ENCODE peak calls at places on chromosomes 4 and X, in five cellular contexts. One of them, this sample, is unnamed.

GRCh38 chrX:120485562-120486520 is 16.7 kb upstream of the LAMP2 start:
- DNase-seq in glutamatergic neuron: peak
- DNase-seq in colonic mucosa: peak
- DNase-seq in activated B cell treated with CpG ODN at 0.5 μM for 24 hours: peak
- DNase-seq in lower leg skin: peak
- DNase-seq in this sample: peak

GRCh38 chr4:8269535-8270417 is at the start of gene HTRA3:
- DNase-seq in glutamatergic neuron: no peak
- DNase-seq in lower leg skin: no peak
- DNase-seq in colonic mucosa: no peak
- DNase-seq in activated B cell treated with CpG ODN at 0.5 μM for 24 hours: no peak
- DNase-seq in this sample: peak

GRCh38 chr4:41537267-41537890 is 578 bp upstream of the LIMCH1 start:
- DNase-seq in colonic mucosa: no peak
- DNase-seq in lower leg skin: no peak
- DNase-seq in glutamatergic neuron: no peak
- DNase-seq in activated B cell treated with CpG ODN at 0.5 μM for 24 hours: no peak
- DNase-seq in this sample: no peak

GRCh38 chrX:114599903-114600302 is 16.0 kb downstream of the HTR2C start:
- DNase-seq in activated B cell treated with CpG ODN at 0.5 μM for 24 hours: no peak
- DNase-seq in colonic mucosa: no peak
- DNase-seq in glutamatergic neuron: no peak
- DNase-seq in lower leg skin: no peak
- DNase-seq in this sample: no peak

GRCh38 chrX:42751573-42751972 is 26.4 kb downstream of the PPP1R2C start:
- DNase-seq in lower leg skin: no peak
- DNase-seq in activated B cell treated with CpG ODN at 0.5 μM for 24 hours: no peak
- DNase-seq in colonic mucosa: no peak
- DNase-seq in glutamatergic neuron: no peak
- DNase-seq in this sample: no peak

GRCh38 chrX:74349387-74349786 is 45.4 kb downstream of the ZCCHC13 start:
- DNase-seq in colonic mucosa: no peak
- DNase-seq in activated B cell treated with CpG ODN at 0.5 μM for 24 hours: no peak
- DNase-seq in glutamatergic neuron: no peak
- DNase-seq in lower leg skin: no peak
- DNase-seq in this sample: no peak

GRCh38 chrX:77447339-77448149 is at the start of gene FGF16:
- DNase-seq in colonic mucosa: no peak
- DNase-seq in glutamatergic neuron: peak
- DNase-seq in activated B cell treated with CpG ODN at 0.5 μM for 24 hours: no peak
- DNase-seq in lower leg skin: no peak
- DNase-seq in this sample: no peak

GRCh38 chr4:75831856-75832405 is 70.3 kb downstream of the PPEF2 start:
- DNase-seq in activated B cell treated with CpG ODN at 0.5 μM for 24 hours: no peak
- DNase-seq in glutamatergic neuron: no peak
- DNase-seq in colonic mucosa: peak
- DNase-seq in lower leg skin: no peak
- DNase-seq in this sample: no peak

GRCh38 chrX:69615323-69615722 is 590 bp upstream of the EDA start:
- DNase-seq in lower leg skin: no peak
- DNase-seq in glutamatergic neuron: no peak
- DNase-seq in activated B cell treated with CpG ODN at 0.5 μM for 24 hours: no peak
- DNase-seq in colonic mucosa: peak
- DNase-seq in this sample: no peak

GRCh38 chr4:56104188-56104587 is 155.4 kb downstream of the CEP135 start:
- DNase-seq in activated B cell treated with CpG ODN at 0.5 μM for 24 hours: no peak
- DNase-seq in glutamatergic neuron: no peak
- DNase-seq in colonic mucosa: no peak
- DNase-seq in lower leg skin: no peak
- DNase-seq in this sample: no peak

GRCh38 chr4:38255572-38255971 is 295.4 kb downstream of the PTTG2 start:
- DNase-seq in colonic mucosa: no peak
- DNase-seq in glutamatergic neuron: no peak
- DNase-seq in lower leg skin: no peak
- DNase-seq in activated B cell treated with CpG ODN at 0.5 μM for 24 hours: no peak
- DNase-seq in this sample: no peak

GRCh38 chrX:13899607-13900006 is 82.7 kb upstream of the GPM6B start:
- DNase-seq in glutamatergic neuron: no peak
- DNase-seq in activated B cell treated with CpG ODN at 0.5 μM for 24 hours: no peak
- DNase-seq in lower leg skin: peak
- DNase-seq in colonic mucosa: no peak
- DNase-seq in this sample: no peak

GRCh38 chr4:81491943-81492342 is 20.2 kb upstream of the RASGEF1B start:
- DNase-seq in lower leg skin: no peak
- DNase-seq in glutamatergic neuron: no peak
- DNase-seq in activated B cell treated with CpG ODN at 0.5 μM for 24 hours: no peak
- DNase-seq in colonic mucosa: no peak
- DNase-seq in this sample: no peak

GRCh38 chrX:93422693-93423092 is 250.7 kb downstream of the NAP1L3 start:
- DNase-seq in glutamatergic neuron: no peak
- DNase-seq in lower leg skin: no peak
- DNase-seq in activated B cell treated with CpG ODN at 0.5 μM for 24 hours: no peak
- DNase-seq in colonic mucosa: peak
- DNase-seq in this sample: peak

GRCh38 chr4:78056265-78057129 is 626 bp upstream of the FRAS1 start:
- DNase-seq in activated B cell treated with CpG ODN at 0.5 μM for 24 hours: peak
- DNase-seq in lower leg skin: peak
- DNase-seq in glutamatergic neuron: peak
- DNase-seq in colonic mucosa: peak
- DNase-seq in this sample: peak

GRCh38 chr4:5199142-5199541 is 147.9 kb downstream of the STK32B start:
- DNase-seq in colonic mucosa: no peak
- DNase-seq in glutamatergic neuron: no peak
- DNase-seq in lower leg skin: no peak
- DNase-seq in activated B cell treated with CpG ODN at 0.5 μM for 24 hours: no peak
- DNase-seq in this sample: no peak

GRCh38 chr4:87219648-87220093 is 747 bp downstream of the KLHL8 start:
- DNase-seq in glutamatergic neuron: peak
- DNase-seq in activated B cell treated with CpG ODN at 0.5 μM for 24 hours: peak
- DNase-seq in lower leg skin: no peak
- DNase-seq in colonic mucosa: peak
- DNase-seq in this sample: peak

GRCh38 chrX:499870-500364 is 113.2 kb upstream of the PPP2R3B start:
- DNase-seq in glutamatergic neuron: peak
- DNase-seq in activated B cell treated with CpG ODN at 0.5 μM for 24 hours: no peak
- DNase-seq in lower leg skin: no peak
- DNase-seq in colonic mucosa: no peak
- DNase-seq in this sample: no peak

GRCh38 chrX:46574337-46574940 is 874 bp downstream of the CHST7 start:
- DNase-seq in activated B cell treated with CpG ODN at 0.5 μM for 24 hours: no peak
- DNase-seq in glutamatergic neuron: peak
- DNase-seq in colonic mucosa: no peak
- DNase-seq in lower leg skin: no peak
- DNase-seq in this sample: peak

GRCh38 chrX:103524747-103525146 is 5.5 kb upstream of the RAB40A start:
- DNase-seq in lower leg skin: no peak
- DNase-seq in glutamatergic neuron: no peak
- DNase-seq in activated B cell treated with CpG ODN at 0.5 μM for 24 hours: no peak
- DNase-seq in colonic mucosa: no peak
- DNase-seq in this sample: no peak

GRCh38 chr4:20356565-20356964 is 104.9 kb downstream of the SLIT2 start:
- DNase-seq in glutamatergic neuron: peak
- DNase-seq in colonic mucosa: no peak
- DNase-seq in lower leg skin: no peak
- DNase-seq in activated B cell treated with CpG ODN at 0.5 μM for 24 hours: no peak
- DNase-seq in this sample: no peak

GRCh38 chrX:67585401-67585800 is 41.6 kb downstream of the AR start:
- DNase-seq in glutamatergic neuron: no peak
- DNase-seq in lower leg skin: no peak
- DNase-seq in colonic mucosa: no peak
- DNase-seq in activated B cell treated with CpG ODN at 0.5 μM for 24 hours: no peak
- DNase-seq in this sample: no peak

GRCh38 chr4:84940960-84941359 is 25.5 kb downstream of the WDFY3 start:
- DNase-seq in lower leg skin: no peak
- DNase-seq in colonic mucosa: no peak
- DNase-seq in glutamatergic neuron: no peak
- DNase-seq in activated B cell treated with CpG ODN at 0.5 μM for 24 hours: no peak
- DNase-seq in this sample: no peak

GRCh38 chrX:80335062-80335830 is 85.0 kb upstream of the TENT5D start:
- DNase-seq in glutamatergic neuron: peak
- DNase-seq in activated B cell treated with CpG ODN at 0.5 μM for 24 hours: no peak
- DNase-seq in colonic mucosa: peak
- DNase-seq in lower leg skin: peak
- DNase-seq in this sample: no peak

GRCh38 chrX:115679460-115679859 is 118.5 kb downstream of the PLS3 start:
- DNase-seq in colonic mucosa: no peak
- DNase-seq in glutamatergic neuron: no peak
- DNase-seq in activated B cell treated with CpG ODN at 0.5 μM for 24 hours: no peak
- DNase-seq in lower leg skin: no peak
- DNase-seq in this sample: no peak

GRCh38 chr4:30718021-30718888 is 1.9 kb upstream of the PCDH7 start:
- DNase-seq in lower leg skin: no peak
- DNase-seq in glutamatergic neuron: peak
- DNase-seq in colonic mucosa: peak
- DNase-seq in activated B cell treated with CpG ODN at 0.5 μM for 24 hours: no peak
- DNase-seq in this sample: peak

GRCh38 chr4:37685211-37685725 is 908 bp downstream of the RELL1 start:
- DNase-seq in lower leg skin: no peak
- DNase-seq in activated B cell treated with CpG ODN at 0.5 μM for 24 hours: no peak
- DNase-seq in colonic mucosa: no peak
- DNase-seq in glutamatergic neuron: no peak
- DNase-seq in this sample: no peak

GRCh38 chrX:123771449-123772064 is 38.7 kb upstream of the THOC2 start:
- DNase-seq in colonic mucosa: no peak
- DNase-seq in activated B cell treated with CpG ODN at 0.5 μM for 24 hours: no peak
- DNase-seq in lower leg skin: no peak
- DNase-seq in glutamatergic neuron: no peak
- DNase-seq in this sample: no peak

GRCh38 chrX:13078739-13079444 is 34.5 kb upstream of the FAM9C start:
- DNase-seq in activated B cell treated with CpG ODN at 0.5 μM for 24 hours: no peak
- DNase-seq in glutamatergic neuron: no peak
- DNase-seq in lower leg skin: no peak
- DNase-seq in colonic mucosa: peak
- DNase-seq in this sample: no peak

GRCh38 chr4:142202404-142203332 is 566.3 kb downstream of the IL15 start:
- DNase-seq in lower leg skin: no peak
- DNase-seq in activated B cell treated with CpG ODN at 0.5 μM for 24 hours: no peak
- DNase-seq in colonic mucosa: no peak
- DNase-seq in glutamatergic neuron: no peak
- DNase-seq in this sample: no peak

GRCh38 chrX:12871181-12871580 is 4.3 kb downstream of the TLR7 start:
- DNase-seq in lower leg skin: no peak
- DNase-seq in glutamatergic neuron: no peak
- DNase-seq in activated B cell treated with CpG ODN at 0.5 μM for 24 hours: no peak
- DNase-seq in colonic mucosa: no peak
- DNase-seq in this sample: no peak

GRCh38 chrX:155215443-155216178 is 649 bp upstream of the VBP1 start:
- DNase-seq in colonic mucosa: no peak
- DNase-seq in lower leg skin: no peak
- DNase-seq in activated B cell treated with CpG ODN at 0.5 μM for 24 hours: no peak
- DNase-seq in glutamatergic neuron: no peak
- DNase-seq in this sample: no peak

GRCh38 chr4:54842226-54843055 is 184.7 kb downstream of the KIT start:
- DNase-seq in colonic mucosa: no peak
- DNase-seq in glutamatergic neuron: no peak
- DNase-seq in activated B cell treated with CpG ODN at 0.5 μM for 24 hours: no peak
- DNase-seq in lower leg skin: no peak
- DNase-seq in this sample: no peak

GRCh38 chr4:54843946-54844345 is 186.2 kb downstream of the KIT start:
- DNase-seq in glutamatergic neuron: no peak
- DNase-seq in colonic mucosa: no peak
- DNase-seq in activated B cell treated with CpG ODN at 0.5 μM for 24 hours: no peak
- DNase-seq in lower leg skin: no peak
- DNase-seq in this sample: no peak

GRCh38 chr4:54843106-54843505 is 185.3 kb downstream of the KIT start:
- DNase-seq in activated B cell treated with CpG ODN at 0.5 μM for 24 hours: no peak
- DNase-seq in glutamatergic neuron: no peak
- DNase-seq in colonic mucosa: no peak
- DNase-seq in lower leg skin: no peak
- DNase-seq in this sample: no peak

GRCh38 chr4:54840430-54840829 is 182.7 kb downstream of the KIT start:
- DNase-seq in glutamatergic neuron: no peak
- DNase-seq in activated B cell treated with CpG ODN at 0.5 μM for 24 hours: no peak
- DNase-seq in colonic mucosa: no peak
- DNase-seq in lower leg skin: no peak
- DNase-seq in this sample: no peak

GRCh38 chr4:54840992-54841768 is 183.4 kb downstream of the KIT start:
- DNase-seq in colonic mucosa: peak
- DNase-seq in lower leg skin: no peak
- DNase-seq in glutamatergic neuron: no peak
- DNase-seq in activated B cell treated with CpG ODN at 0.5 μM for 24 hours: no peak
- DNase-seq in this sample: no peak
- TF ChIP-seq CTCF in colonic mucosa: no peak
- TF ChIP-seq CTCF in lower leg skin: no peak
- TF ChIP-seq CTCF in glutamatergic neuron: no peak
- TF ChIP-seq CTCF in activated B cell treated with CpG ODN at 0.5 μM for 24 hours: no peak
- TF ChIP-seq CTCF in this sample: no peak

GRCh38 chrX:153921511-153922285 is 4.4 kb downstream of the ARHGAP4 start:
- DNase-seq in activated B cell treated with CpG ODN at 0.5 μM for 24 hours: no peak
- DNase-seq in lower leg skin: no peak
- DNase-seq in colonic mucosa: no peak
- DNase-seq in glutamatergic neuron: peak
- DNase-seq in this sample: no peak

GRCh38 chrX:153921070-153921469 is 5.0 kb downstream of the ARHGAP4 start:
- DNase-seq in activated B cell treated with CpG ODN at 0.5 μM for 24 hours: no peak
- DNase-seq in colonic mucosa: no peak
- DNase-seq in lower leg skin: no peak
- DNase-seq in glutamatergic neuron: no peak
- DNase-seq in this sample: no peak

GRCh38 chrX:153924149-153924861 is 1.8 kb downstream of the ARHGAP4 start:
- DNase-seq in glutamatergic neuron: no peak
- DNase-seq in colonic mucosa: no peak
- DNase-seq in activated B cell treated with CpG ODN at 0.5 μM for 24 hours: no peak
- DNase-seq in lower leg skin: no peak
- DNase-seq in this sample: no peak

GRCh38 chrX:153922286-153922573 is 3.8 kb downstream of the ARHGAP4 start:
- DNase-seq in activated B cell treated with CpG ODN at 0.5 μM for 24 hours: no peak
- DNase-seq in lower leg skin: no peak
- DNase-seq in colonic mucosa: no peak
- DNase-seq in glutamatergic neuron: no peak
- DNase-seq in this sample: no peak

GRCh38 chrX:153922932-153923857 is 2.9 kb downstream of the ARHGAP4 start:
- DNase-seq in colonic mucosa: peak
- DNase-seq in activated B cell treated with CpG ODN at 0.5 μM for 24 hours: no peak
- DNase-seq in glutamatergic neuron: peak
- DNase-seq in lower leg skin: no peak
- DNase-seq in this sample: no peak
- TF ChIP-seq CTCF in colonic mucosa: peak
- TF ChIP-seq CTCF in activated B cell treated with CpG ODN at 0.5 μM for 24 hours: no peak
- TF ChIP-seq CTCF in glutamatergic neuron: no peak
- TF ChIP-seq CTCF in lower leg skin: no peak
- TF ChIP-seq CTCF in this sample: peak

GRCh38 chr4:73311428-73311827 is 52.8 kb upstream of the ANKRD17 start:
- DNase-seq in glutamatergic neuron: no peak
- DNase-seq in lower leg skin: no peak
- DNase-seq in activated B cell treated with CpG ODN at 0.5 μM for 24 hours: no peak
- DNase-seq in colonic mucosa: no peak
- DNase-seq in this sample: no peak
- TF ChIP-seq CTCF in glutamatergic neuron: peak
- TF ChIP-seq CTCF in lower leg skin: no peak
- TF ChIP-seq CTCF in activated B cell treated with CpG ODN at 0.5 μM for 24 hours: no peak
- TF ChIP-seq CTCF in colonic mucosa: no peak
- TF ChIP-seq CTCF in this sample: peak

GRCh38 chrX:71558920-71559319 is 19.3 kb upstream of the GCNA start:
- DNase-seq in glutamatergic neuron: no peak
- DNase-seq in colonic mucosa: no peak
- DNase-seq in lower leg skin: no peak
- DNase-seq in activated B cell treated with CpG ODN at 0.5 μM for 24 hours: no peak
- DNase-seq in this sample: no peak

GRCh38 chrX:71565634-71566033 is 12.6 kb upstream of the GCNA start:
- DNase-seq in glutamatergic neuron: no peak
- DNase-seq in activated B cell treated with CpG ODN at 0.5 μM for 24 hours: no peak
- DNase-seq in colonic mucosa: no peak
- DNase-seq in lower leg skin: no peak
- DNase-seq in this sample: no peak

GRCh38 chrX:71563921-71564320 is 14.3 kb upstream of the GCNA start:
- DNase-seq in activated B cell treated with CpG ODN at 0.5 μM for 24 hours: no peak
- DNase-seq in glutamatergic neuron: no peak
- DNase-seq in colonic mucosa: no peak
- DNase-seq in lower leg skin: no peak
- DNase-seq in this sample: no peak
- TF ChIP-seq CTCF in activated B cell treated with CpG ODN at 0.5 μM for 24 hours: no peak
- TF ChIP-seq CTCF in glutamatergic neuron: no peak
- TF ChIP-seq CTCF in colonic mucosa: no peak
- TF ChIP-seq CTCF in lower leg skin: no peak
- TF ChIP-seq CTCF in this sample: no peak

This sample was measured in progenitor cell of endocrine pancreas.